ENCODE peak calls at places on chromosomes 11 and 22, in seven cellular contexts. F is right lobe of liver; L is heart right ventricle; I is pancreas; A is heart left ventricle; H is neural progenitor cell; D is CD8-positive, alpha-beta memory T cell. C is an unnamed sample.

GRCh38 chr11:23570828-23571227 is 710.6 kb upstream of the CCDC179 start:
- DNase-seq in F (no peak), L (no peak), I (no peak), A (no peak), H (no peak), D (no peak), C (no peak)

GRCh38 chr11:134755535-134755934 is 343.5 kb upstream of the B3GAT1 start:
- DNase-seq in F (no peak), L (no peak), I (no peak), A (no peak), H (no peak), D (no peak), C (no peak)

GRCh38 chr11:111939836-111940604 is 2.9 kb downstream of the DIXDC1 start:
- DNase-seq in F (no peak), L (no peak), I (no peak), A (no peak), H (no peak), D (no peak), C (no peak)

GRCh38 chr11:84922212-84922805 is 704.8 kb downstream of the DLG2 start:
- DNase-seq in F (no peak), L (no peak), I (no peak), A (no peak), H (peak; percentile 37), D (no peak), C (no peak)

GRCh38 chr22:37273126-37273845 is 9.0 kb upstream of the CYTH4 start:
- DNase-seq in F (peak; percentile 12), L (no peak), I (no peak), A (peak; percentile 4), H (no peak), D (no peak), C (no peak)

GRCh38 chr22:28883917-28884753 is 763 bp downstream of the ZNRF3 start:
- DNase-seq in F (peak; percentile 54), L (peak; percentile 43), I (peak; percentile 84), A (peak; percentile 33), H (peak; percentile 74), D (peak; percentile 71), C (peak; percentile 15)

GRCh38 chr22:19357270-19358105 is 66.0 kb upstream of the CLTCL1 start:
- DNase-seq in F (no peak), L (no peak), I (no peak), A (no peak), H (no peak), D (no peak), C (no peak)

GRCh38 chr11:108775324-108775723 is 110.5 kb downstream of the DDX10 start:
- DNase-seq in F (no peak), L (no peak), I (no peak), A (no peak), H (no peak), D (no peak), C (no peak)

GRCh38 chr22:42262964-42263363 is 7.5 kb downstream of the TCF20 start:
- DNase-seq in F (no peak), L (no peak), I (no peak), A (no peak), H (no peak), D (no peak), C (no peak)

GRCh38 chr11:2164861-2165555 is 4.0 kb upstream of the INS start:
- DNase-seq in F (no peak), L (no peak), I (peak; percentile 81), A (no peak), H (no peak), D (no peak), C (no peak)

GRCh38 chr11:1368966-1369365 is 20.8 kb upstream of the BRSK2 start:
- DNase-seq in F (no peak), L (no peak), I (peak; percentile 62), A (no peak), H (no peak), D (peak; percentile 33), C (no peak)

GRCh38 chr11:46281374-46281831 is 3.9 kb downstream of the CREB3L1 start:
- DNase-seq in F (no peak), L (no peak), I (no peak), A (no peak), H (peak; percentile 59), D (no peak), C (no peak)

GRCh38 chr11:11243790-11244469 is 109.1 kb downstream of the CSNK2A3 start:
- DNase-seq in F (no peak), L (peak; percentile 46), I (no peak), A (peak; percentile 59), H (peak; percentile 82), D (peak; percentile 64), C (peak; percentile 36)

GRCh38 chr22:42277988-42278776 is 7.7 kb upstream of the TCF20 start:
- DNase-seq in F (no peak), L (no peak), I (no peak), A (no peak), H (peak; percentile 71), D (no peak), C (no peak)

GRCh38 chr11:30914143-30914762 is 328.1 kb upstream of the MPPED2 start:
- DNase-seq in F (peak; percentile 31), L (peak; percentile 69), I (peak; percentile 70), A (peak; percentile 65), H (peak; percentile 88), D (no peak), C (no peak)

GRCh38 chr11:22795914-22796313 is 33.7 kb downstream of the SVIP start:
- DNase-seq in F (no peak), L (no peak), I (no peak), A (no peak), H (no peak), D (no peak), C (no peak)

GRCh38 chr11:76096552-76096951 is 109.8 kb downstream of the WNT11 start:
- DNase-seq in F (no peak), L (no peak), I (no peak), A (no peak), H (no peak), D (no peak), C (no peak)

GRCh38 chr11:106446961-106447360 is 369.5 kb downstream of the AASDHPPT start:
- DNase-seq in F (no peak), L (no peak), I (no peak), A (no peak), H (no peak), D (no peak), C (no peak)

GRCh38 chr11:19642185-19642591 is 70.4 kb upstream of the NAV2 start:
- DNase-seq in F (no peak), L (no peak), I (no peak), A (peak; percentile 46), H (no peak), D (no peak), C (no peak)

GRCh38 chr11:18684267-18684666 is 14.3 kb upstream of the TMEM86A start:
- DNase-seq in F (no peak), L (no peak), I (no peak), A (no peak), H (no peak), D (no peak), C (no peak)

GRCh38 chr11:45606514-45607024 is 58.9 kb downstream of the CHST1 start:
- DNase-seq in F (no peak), L (no peak), I (no peak), A (no peak), H (peak; percentile 95), D (no peak), C (no peak)

GRCh38 chr11:123093686-123094085 is 31.8 kb upstream of the HSPA8 start:
- DNase-seq in F (no peak), L (no peak), I (no peak), A (no peak), H (no peak), D (no peak), C (no peak)

GRCh38 chr11:119521551-119521950 is 98.6 kb upstream of the THY1 start:
- DNase-seq in F (no peak), L (no peak), I (no peak), A (no peak), H (no peak), D (no peak), C (no peak)

GRCh38 chr11:67640758-67641113 is 1.2 kb upstream of the TBX10 start:
- DNase-seq in F (no peak), L (no peak), I (no peak), A (no peak), H (peak; percentile 62), D (no peak), C (no peak)

GRCh38 chr11:96144553-96144952 is 198.4 kb downstream of the MAML2 start:
- DNase-seq in F (no peak), L (no peak), I (no peak), A (no peak), H (no peak), D (no peak), C (no peak)

GRCh38 chr11:27719575-27719925 is 19.3 kb upstream of the BDNF start:
- DNase-seq in F (no peak), L (no peak), I (no peak), A (no peak), H (no peak), D (no peak), C (no peak)
- H3K27ac ChIP-seq in F (no peak overlapping the region), L (no peak overlapping the region), I (no peak overlapping the region), A (no peak overlapping the region), H (no peak overlapping the region), D (no peak overlapping the region), C (no peak overlapping the region)

GRCh38 chr22:17140826-17141771 is 18.0 kb downstream of the HDHD5 start:
- DNase-seq in F (no peak), L (no peak), I (no peak), A (no peak), H (no peak), D (no peak), C (no peak)

GRCh38 chr22:17149073-17149815 is 9.8 kb downstream of the HDHD5 start:
- DNase-seq in F (no peak), L (no peak), I (no peak), A (no peak), H (no peak), D (no peak), C (no peak)

GRCh38 chr22:17143826-17144225 is 15.3 kb downstream of the HDHD5 start:
- DNase-seq in F (no peak), L (no peak), I (no peak), A (no peak), H (no peak), D (no peak), C (no peak)

GRCh38 chr22:17143101-17143500 is 16.0 kb downstream of the HDHD5 start:
- DNase-seq in F (no peak), L (no peak), I (no peak), A (no peak), H (no peak), D (no peak), C (no peak)

GRCh38 chr22:17145021-17145680 is 13.9 kb downstream of the HDHD5 start:
- DNase-seq in F (no peak), L (no peak), I (no peak), A (no peak), H (no peak), D (no peak), C (no peak)
- H3K36me3 ChIP-seq in F (peaks cover 8% of the 10 kb centered on the region), L (peaks cover 61% of the 10 kb centered on the region), I (peaks cover 35% of the 10 kb centered on the region), A (peaks cover 59% of the 10 kb centered on the region), H (no peaks in the 10 kb centered on the region), D (peaks cover 11% of the 10 kb centered on the region), C (peaks cover 25% of the 10 kb centered on the region)

GRCh38 chr11:69167916-69168691 is 12.4 kb downstream of the SMIM38 start:
- DNase-seq in F (no peak), L (no peak), I (no peak), A (no peak), H (no peak), D (peak; percentile 16), C (no peak)
- H3K27ac ChIP-seq in F (no peak overlapping the region), L (no peak overlapping the region), I (no peak overlapping the region), A (no peak overlapping the region), H (no peak overlapping the region), D (no peak overlapping the region), C (no peak overlapping the region)

DNA sequence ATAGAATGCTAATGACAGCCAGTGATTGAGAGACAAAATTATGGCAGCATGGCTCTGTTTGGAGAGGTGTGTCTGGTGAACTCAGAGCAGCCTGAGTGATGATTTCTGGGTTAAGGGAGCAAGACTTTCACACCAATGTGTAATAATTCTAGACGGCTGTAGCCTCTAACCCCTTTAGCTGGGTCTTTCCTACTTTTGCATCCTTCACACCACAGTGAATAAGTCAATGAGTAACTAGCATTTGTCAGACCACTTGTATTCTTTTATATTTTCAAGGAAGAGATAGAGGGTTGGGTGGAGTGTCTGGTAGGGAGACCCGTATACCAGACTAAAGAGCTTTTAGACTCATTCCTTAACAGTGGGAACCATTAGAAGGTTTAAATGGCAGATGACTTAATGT is 50.4 kb downstream of the ATXN10 start:
- DNase-seq in F (no peak), L (no peak), I (no peak), A (no peak), H (no peak), D (no peak), C (no peak)
- H3K36me3 ChIP-seq in F (no peaks in the 10 kb centered on the region), L (peaks cover 50% of the 10 kb centered on the region), I (peaks cover 7% of the 10 kb centered on the region), A (peaks cover 6% of the 10 kb centered on the region), H (peaks cover 8% of the 10 kb centered on the region), D (peaks cover 19% of the 10 kb centered on the region), C (peaks cover 9% of the 10 kb centered on the region)

C was measured in effector memory CD4-positive, alpha-beta T cell.